ENCODE peak calls at places on chromosome 15, in four cellular contexts. G is CD8-positive, alpha-beta memory T cell; J is NCI-H82; P is hepatocyte. X is an unnamed sample.

GRCh38 chr15:25863067-25863967 is at the start of gene ATP10A:
- DNase-seq in G (peak), P (no peak), J (no peak), X (peak)

GRCh38 chr15:64653757-64654156 is 121.6 kb downstream of the RBPMS2 start:
- DNase-seq in J (no peak), P (no peak), G (no peak), X (no peak)

GRCh38 chr15:66390670-66391069 is 4.0 kb downstream of the MAP2K1 start:
- DNase-seq in J (no peak), P (no peak), G (peak), X (no peak)

GRCh38 chr15:67863442-67863987 is 23.7 kb upstream of the RNU6-1 start:
- DNase-seq in G (peak), P (peak), J (peak), X (peak)

GRCh38 chr15:52254331-52254730 is 41.3 kb downstream of the MYO5C start:
- DNase-seq in G (no peak), P (no peak), J (peak), X (no peak)

GRCh38 chr15:79007066-79007465 is 62.2 kb upstream of the CTSH start:
- DNase-seq in P (peak), G (no peak), J (peak), X (peak)

GRCh38 chr15:74608776-74609175 is 6.9 kb upstream of the CLK3 start:
- DNase-seq in G (no peak), P (no peak), J (peak), X (no peak)

GRCh38 chr15:77014137-77015081 is 19.5 kb downstream of the PSTPIP1 start:
- DNase-seq in G (peak), P (no peak), J (no peak), X (no peak)

GRCh38 chr15:89167267-89168176 is 53.9 kb downstream of the RLBP1 start:
- DNase-seq in J (no peak), P (peak), G (no peak), X (no peak)

GRCh38 chr15:73924258-73924921 is 1.9 kb upstream of the LOXL1 start:
- DNase-seq in G (no peak), P (peak), J (peak), X (no peak)

GRCh38 chr15:79321876-79322275 is 11.0 kb downstream of the TMED3 start:
- DNase-seq in J (no peak), G (no peak), P (no peak), X (no peak)

GRCh38 chr15:68312701-68313204 is 35.2 kb downstream of the FEM1B start:
- DNase-seq in J (no peak), P (no peak), G (no peak), X (no peak)

GRCh38 chr15:41894251-41894790 is 468 bp upstream of the SPTBN5 start:
- DNase-seq in P (no peak), J (no peak), G (no peak), X (no peak)

GRCh38 chr15:68819451-68820204 is 1.1 kb downstream of the ANP32A start:
- DNase-seq in G (peak), J (peak), P (peak), X (peak)

X was measured in left ventricle myocardium superior.